ENCODE peak calls at places on chromosomes 1 and 21, in nine cellular contexts. One of them, this sample, is unnamed.
A peak's percentile ranks its signal among the peaks of the same experiment; 100 is the strongest.

GRCh38 chr1:2988256-2988655 is 33.0 kb upstream of the ACTRT2 start:
- DNase-seq in DND-41: no peak
- DNase-seq in uterus: no peak
- DNase-seq in colonic mucosa: no peak
- DNase-seq in lung: no peak
- DNase-seq in small intestine: no peak
- DNase-seq in esophagus squamous epithelium: no peak
- DNase-seq in psoas muscle: no peak
- DNase-seq in NT2/D1: no peak
- DNase-seq in this sample: peak; percentile 43

GRCh38 chr1:248886237-248886895 is 19.7 kb upstream of the PGBD2 start:
- DNase-seq in DND-41: no peak
- DNase-seq in uterus: no peak
- DNase-seq in colonic mucosa: no peak
- DNase-seq in lung: no peak
- DNase-seq in small intestine: no peak
- DNase-seq in esophagus squamous epithelium: no peak
- DNase-seq in psoas muscle: no peak
- DNase-seq in NT2/D1: no peak
- DNase-seq in this sample: no peak

GRCh38 chr1:156488566-156489165 is 11.9 kb downstream of the MEF2D start:
- DNase-seq in DND-41: no peak
- DNase-seq in uterus: no peak
- DNase-seq in colonic mucosa: no peak
- DNase-seq in lung: no peak
- DNase-seq in small intestine: no peak
- DNase-seq in esophagus squamous epithelium: no peak
- DNase-seq in psoas muscle: no peak
- DNase-seq in NT2/D1: no peak
- DNase-seq in this sample: no peak

GRCh38 chr1:50929376-50929958 is 30.6 kb downstream of the FAF1 start:
- DNase-seq in DND-41: no peak
- DNase-seq in uterus: no peak
- DNase-seq in colonic mucosa: no peak
- DNase-seq in lung: no peak
- DNase-seq in small intestine: peak; percentile 32
- DNase-seq in esophagus squamous epithelium: no peak
- DNase-seq in psoas muscle: no peak
- DNase-seq in NT2/D1: peak; percentile 5
- DNase-seq in this sample: no peak

GRCh38 chr1:48227165-48228013 is 4.9 kb downstream of the SLC5A9 start:
- DNase-seq in DND-41: peak; percentile 15
- DNase-seq in uterus: no peak
- DNase-seq in colonic mucosa: no peak
- DNase-seq in lung: no peak
- DNase-seq in small intestine: no peak
- DNase-seq in esophagus squamous epithelium: no peak
- DNase-seq in psoas muscle: no peak
- DNase-seq in NT2/D1: no peak
- DNase-seq in this sample: no peak

GRCh38 chr1:168689726-168690602 is 39.0 kb downstream of the DPT start:
- DNase-seq in DND-41: no peak
- DNase-seq in uterus: no peak
- DNase-seq in colonic mucosa: no peak
- DNase-seq in lung: no peak
- DNase-seq in small intestine: peak; percentile 38
- DNase-seq in esophagus squamous epithelium: no peak
- DNase-seq in psoas muscle: no peak
- DNase-seq in NT2/D1: no peak
- DNase-seq in this sample: no peak

GRCh38 chr1:185585770-185586169 is 148.4 kb upstream of the HMCN1 start:
- DNase-seq in DND-41: no peak
- DNase-seq in uterus: no peak
- DNase-seq in colonic mucosa: peak; percentile 34
- DNase-seq in lung: no peak
- DNase-seq in small intestine: peak; percentile 71
- DNase-seq in esophagus squamous epithelium: no peak
- DNase-seq in psoas muscle: no peak
- DNase-seq in NT2/D1: no peak
- DNase-seq in this sample: no peak

GRCh38 chr1:226495716-226496115 is 52.8 kb upstream of the STUM start:
- DNase-seq in DND-41: no peak
- DNase-seq in uterus: no peak
- DNase-seq in colonic mucosa: no peak
- DNase-seq in lung: no peak
- DNase-seq in small intestine: peak; percentile 39
- DNase-seq in esophagus squamous epithelium: no peak
- DNase-seq in psoas muscle: no peak
- DNase-seq in NT2/D1: no peak
- DNase-seq in this sample: no peak

GRCh38 chr1:59013276-59013927 is 229.6 kb upstream of the JUN start:
- DNase-seq in DND-41: no peak
- DNase-seq in uterus: peak; percentile 69
- DNase-seq in colonic mucosa: peak; percentile 72
- DNase-seq in lung: no peak
- DNase-seq in small intestine: peak; percentile 58
- DNase-seq in esophagus squamous epithelium: no peak
- DNase-seq in psoas muscle: peak; percentile 73
- DNase-seq in NT2/D1: peak; percentile 87
- DNase-seq in this sample: peak; percentile 85

GRCh38 chr1:226644541-226645176 is 94.4 kb downstream of the ITPKB start:
- DNase-seq in DND-41: no peak
- DNase-seq in uterus: peak; percentile 16
- DNase-seq in colonic mucosa: no peak
- DNase-seq in lung: no peak
- DNase-seq in small intestine: no peak
- DNase-seq in esophagus squamous epithelium: no peak
- DNase-seq in psoas muscle: peak; percentile 20
- DNase-seq in NT2/D1: no peak
- DNase-seq in this sample: peak; percentile 62

GRCh38 chr1:168273575-168273974 is 7.1 kb upstream of the TBX19 start:
- DNase-seq in DND-41: no peak
- DNase-seq in uterus: no peak
- DNase-seq in colonic mucosa: no peak
- DNase-seq in lung: no peak
- DNase-seq in small intestine: no peak
- DNase-seq in esophagus squamous epithelium: no peak
- DNase-seq in psoas muscle: no peak
- DNase-seq in NT2/D1: no peak
- DNase-seq in this sample: no peak

GRCh38 chr1:230768903-230769570 is 21.8 kb downstream of the CAPN9 start:
- DNase-seq in DND-41: no peak
- DNase-seq in uterus: no peak
- DNase-seq in colonic mucosa: no peak
- DNase-seq in lung: no peak
- DNase-seq in small intestine: no peak
- DNase-seq in esophagus squamous epithelium: no peak
- DNase-seq in psoas muscle: no peak
- DNase-seq in NT2/D1: no peak
- DNase-seq in this sample: no peak

GRCh38 chr21:32771134-32771523 is 426 bp downstream of the PAXBP1 start:
- DNase-seq in DND-41: peak; percentile 64
- DNase-seq in uterus: peak; percentile 43
- DNase-seq in colonic mucosa: peak; percentile 42
- DNase-seq in lung: peak; percentile 58
- DNase-seq in small intestine: peak; percentile 56
- DNase-seq in esophagus squamous epithelium: no peak
- DNase-seq in psoas muscle: peak; percentile 74
- DNase-seq in NT2/D1: peak; percentile 39
- DNase-seq in this sample: peak; percentile 84

GRCh38 chr1:237769916-237770315 is 120.8 kb downstream of the ZP4 start:
- DNase-seq in DND-41: no peak
- DNase-seq in uterus: no peak
- DNase-seq in colonic mucosa: no peak
- DNase-seq in lung: no peak
- DNase-seq in small intestine: no peak
- DNase-seq in esophagus squamous epithelium: no peak
- DNase-seq in psoas muscle: no peak
- DNase-seq in NT2/D1: no peak
- DNase-seq in this sample: no peak

GRCh38 chr21:44866780-44867179 is 6.7 kb downstream of the PTTG1IP start:
- DNase-seq in DND-41: no peak
- DNase-seq in uterus: no peak
- DNase-seq in colonic mucosa: no peak
- DNase-seq in lung: no peak
- DNase-seq in small intestine: no peak
- DNase-seq in esophagus squamous epithelium: no peak
- DNase-seq in psoas muscle: no peak
- DNase-seq in NT2/D1: no peak
- DNase-seq in this sample: no peak

GRCh38 chr1:26283226-26283853 is 3.5 kb downstream of the SH3BGRL3 start:
- DNase-seq in DND-41: no peak
- DNase-seq in uterus: no peak
- DNase-seq in colonic mucosa: no peak
- DNase-seq in lung: no peak
- DNase-seq in small intestine: no peak
- DNase-seq in esophagus squamous epithelium: no peak
- DNase-seq in psoas muscle: no peak
- DNase-seq in NT2/D1: no peak
- DNase-seq in this sample: no peak

GRCh38 chr1:117654485-117655219 is 48.8 kb downstream of the TENT5C start:
- DNase-seq in DND-41: no peak
- DNase-seq in uterus: no peak
- DNase-seq in colonic mucosa: no peak
- DNase-seq in lung: no peak
- DNase-seq in small intestine: no peak
- DNase-seq in esophagus squamous epithelium: no peak
- DNase-seq in psoas muscle: no peak
- DNase-seq in NT2/D1: no peak
- DNase-seq in this sample: no peak

GRCh38 chr1:216221260-216221700 is 202.0 kb downstream of the USH2A start:
- DNase-seq in DND-41: peak; percentile 49
- DNase-seq in uterus: no peak
- DNase-seq in colonic mucosa: peak; percentile 57
- DNase-seq in lung: no peak
- DNase-seq in small intestine: peak; percentile 71
- DNase-seq in esophagus squamous epithelium: no peak
- DNase-seq in psoas muscle: no peak
- DNase-seq in NT2/D1: peak; percentile 75
- DNase-seq in this sample: no peak

GRCh38 chr1:243849089-243850012 is 692 bp downstream of the AKT3 start:
- DNase-seq in DND-41: peak; percentile 58
- DNase-seq in uterus: peak; percentile 65
- DNase-seq in colonic mucosa: peak; percentile 25
- DNase-seq in lung: no peak
- DNase-seq in small intestine: no peak
- DNase-seq in esophagus squamous epithelium: no peak
- DNase-seq in psoas muscle: peak; percentile 80
- DNase-seq in NT2/D1: peak; percentile 68
- DNase-seq in this sample: peak; percentile 85

DNA sequence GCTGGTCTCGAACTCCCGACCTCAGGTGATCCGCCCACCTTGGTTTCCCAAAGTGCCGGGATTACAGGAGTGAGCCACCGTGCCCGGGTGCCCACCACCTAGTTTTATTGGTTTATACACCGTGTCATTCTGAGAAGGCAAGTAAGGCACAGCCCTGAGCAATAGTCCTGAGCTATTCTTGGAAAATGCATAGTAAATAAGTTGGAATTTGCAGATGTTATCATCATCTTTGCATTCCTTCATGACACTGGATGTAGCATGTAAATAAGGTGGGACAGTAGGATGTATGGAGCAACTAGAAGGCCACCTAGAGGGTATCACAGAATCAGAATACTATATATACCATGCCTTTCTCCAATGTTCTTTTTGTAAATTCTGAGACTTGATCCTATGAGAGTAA is 11.0 kb downstream of the TOR1AIP2 start:
- DNase-seq in DND-41: no peak
- DNase-seq in uterus: no peak
- DNase-seq in colonic mucosa: no peak
- DNase-seq in lung: no peak
- DNase-seq in small intestine: no peak
- DNase-seq in esophagus squamous epithelium: no peak
- DNase-seq in psoas muscle: no peak
- DNase-seq in NT2/D1: no peak
- DNase-seq in this sample: no peak
- H3K36me3 ChIP-seq in DND-41: peaks cover 74% of the 10 kb centered on the region
- H3K36me3 ChIP-seq in uterus: no peaks in the 10 kb centered on the region
- H3K36me3 ChIP-seq in colonic mucosa: no peaks in the 10 kb centered on the region
- H3K36me3 ChIP-seq in lung: peaks cover 19% of the 10 kb centered on the region
- H3K36me3 ChIP-seq in small intestine: peaks cover 24% of the 10 kb centered on the region
- H3K36me3 ChIP-seq in esophagus squamous epithelium: peaks cover 10% of the 10 kb centered on the region
- H3K36me3 ChIP-seq in psoas muscle: peaks cover 19% of the 10 kb centered on the region
- H3K36me3 ChIP-seq in NT2/D1: peaks cover 87% of the 10 kb centered on the region
- H3K36me3 ChIP-seq in this sample: peaks cover 10% of the 10 kb centered on the region

DNA sequence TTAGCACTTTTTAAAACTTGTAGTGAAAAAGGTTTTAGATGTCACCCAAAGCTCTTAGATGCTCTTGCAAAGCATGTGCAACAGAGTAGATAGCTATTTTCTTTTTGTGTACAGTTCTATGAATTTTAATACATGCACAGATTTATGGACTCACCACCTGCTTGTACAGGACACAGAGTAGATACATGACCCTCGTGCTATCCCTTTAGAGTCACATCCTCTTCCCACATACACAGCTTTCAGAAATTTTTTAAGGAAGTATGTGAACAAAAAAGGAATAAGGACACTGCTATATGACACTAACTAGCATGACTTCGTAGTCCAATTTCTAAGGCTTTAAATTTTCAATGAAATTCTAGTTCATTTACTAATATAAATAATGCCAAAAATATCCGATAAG is 61.0 kb downstream of the ABL2 start:
- DNase-seq in DND-41: no peak
- DNase-seq in uterus: no peak
- DNase-seq in colonic mucosa: no peak
- DNase-seq in lung: no peak
- DNase-seq in small intestine: no peak
- DNase-seq in esophagus squamous epithelium: no peak
- DNase-seq in psoas muscle: no peak
- DNase-seq in NT2/D1: no peak
- DNase-seq in this sample: no peak
- H3K36me3 ChIP-seq in DND-41: no peaks in the 10 kb centered on the region
- H3K36me3 ChIP-seq in uterus: no peaks in the 10 kb centered on the region
- H3K36me3 ChIP-seq in colonic mucosa: no peaks in the 10 kb centered on the region
- H3K36me3 ChIP-seq in lung: no peaks in the 10 kb centered on the region
- H3K36me3 ChIP-seq in small intestine: no peaks in the 10 kb centered on the region
- H3K36me3 ChIP-seq in esophagus squamous epithelium: no peaks in the 10 kb centered on the region
- H3K36me3 ChIP-seq in psoas muscle: no peaks in the 10 kb centered on the region
- H3K36me3 ChIP-seq in NT2/D1: peaks cover 2% of the 10 kb centered on the region
- H3K36me3 ChIP-seq in this sample: no peaks in the 10 kb centered on the region

DNA sequence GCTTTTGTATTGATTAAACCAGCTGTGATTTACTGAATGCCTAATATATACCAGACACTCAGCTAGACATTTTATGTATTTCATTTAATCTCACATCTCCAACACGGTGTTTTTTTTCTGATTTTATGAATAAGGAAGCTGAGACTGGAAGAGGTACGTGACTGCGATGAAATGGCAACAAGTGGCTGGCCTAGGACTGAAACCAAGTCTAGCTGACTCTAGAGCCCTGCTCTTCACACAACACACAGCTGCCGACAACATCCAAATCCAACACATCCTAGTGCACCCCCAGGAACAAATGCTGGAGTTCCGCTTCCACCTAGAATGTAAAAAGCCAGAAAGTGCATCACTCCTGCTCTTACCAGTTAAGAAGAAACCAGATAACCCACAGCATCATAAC is 10.7 kb upstream of the TOMM20 start:
- DNase-seq in DND-41: no peak
- DNase-seq in uterus: no peak
- DNase-seq in colonic mucosa: no peak
- DNase-seq in lung: no peak
- DNase-seq in small intestine: no peak
- DNase-seq in esophagus squamous epithelium: no peak
- DNase-seq in psoas muscle: no peak
- DNase-seq in NT2/D1: no peak
- DNase-seq in this sample: no peak
- H3K36me3 ChIP-seq in DND-41: peaks cover 85% of the 10 kb centered on the region
- H3K36me3 ChIP-seq in uterus: no peaks in the 10 kb centered on the region
- H3K36me3 ChIP-seq in colonic mucosa: peaks cover 7% of the 10 kb centered on the region
- H3K36me3 ChIP-seq in lung: peaks cover 25% of the 10 kb centered on the region
- H3K36me3 ChIP-seq in small intestine: peaks cover 14% of the 10 kb centered on the region
- H3K36me3 ChIP-seq in esophagus squamous epithelium: peaks cover 42% of the 10 kb centered on the region
- H3K36me3 ChIP-seq in psoas muscle: peaks cover 12% of the 10 kb centered on the region
- H3K36me3 ChIP-seq in NT2/D1: peaks cover 83% of the 10 kb centered on the region
- H3K36me3 ChIP-seq in this sample: peaks cover 45% of the 10 kb centered on the region

GRCh38 chr1:55081188-55081904 is 42.0 kb downstream of the PCSK9 start:
- DNase-seq in DND-41: no peak
- DNase-seq in uterus: no peak
- DNase-seq in colonic mucosa: no peak
- DNase-seq in lung: no peak
- DNase-seq in small intestine: no peak
- DNase-seq in esophagus squamous epithelium: no peak
- DNase-seq in psoas muscle: no peak
- DNase-seq in NT2/D1: peak; percentile 44
- DNase-seq in this sample: no peak
- H3K36me3 ChIP-seq in DND-41: peaks cover 97% of the 10 kb centered on the region
- H3K36me3 ChIP-seq in uterus: no peaks in the 10 kb centered on the region
- H3K36me3 ChIP-seq in colonic mucosa: peaks cover 39% of the 10 kb centered on the region
- H3K36me3 ChIP-seq in lung: peaks cover 56% of the 10 kb centered on the region
- H3K36me3 ChIP-seq in small intestine: peaks cover 30% of the 10 kb centered on the region
- H3K36me3 ChIP-seq in esophagus squamous epithelium: peaks cover 45% of the 10 kb centered on the region
- H3K36me3 ChIP-seq in psoas muscle: peaks cover 22% of the 10 kb centered on the region
- H3K36me3 ChIP-seq in NT2/D1: peaks cover 88% of the 10 kb centered on the region
- H3K36me3 ChIP-seq in this sample: peaks cover 66% of the 10 kb centered on the region

This sample was measured in sigmoid colon.